ENCODE peak calls at places on chromosomes 13 and 19, in five cellular contexts. G is endothelial cell, O is NCI-H345, H is GM19239, Y is T1000. C is an unnamed sample.

GRCh38 chr13:84362777-84363176 is 480.5 kb upstream of the SLITRK1 start:
- DNase-seq in Y (no peak), G (no peak), H (no peak), O (no peak), C (no peak)

GRCh38 chr13:103299079-103299478 is 232.9 kb upstream of the SLC10A2 start:
- DNase-seq in O (no peak), G (no peak), Y (no peak), H (no peak), C (no peak)

GRCh38 chr13:83449666-83450395 is 432.4 kb downstream of the SLITRK1 start:
- DNase-seq in G (no peak), H (no peak), Y (no peak), O (no peak), C (peak)

GRCh38 chr13:40433577-40433976 is 232.9 kb downstream of the FOXO1 start:
- DNase-seq in Y (no peak), H (no peak), O (no peak), G (no peak), C (no peak)

GRCh38 chr13:113907637-113908617 is 44.1 kb upstream of the GAS6 start:
- DNase-seq in Y (peak), O (peak), H (no peak), G (no peak), C (no peak)

GRCh38 chr19:15680923-15681322 is 8.0 kb downstream of the CYP4F12 start:
- DNase-seq in Y (no peak), H (no peak), G (no peak), O (no peak), C (no peak)

GRCh38 chr13:98606296-98606695 is 29.4 kb upstream of the STK24 start:
- DNase-seq in O (no peak), G (no peak), Y (no peak), H (no peak), C (no peak)

GRCh38 chr13:41827507-41828213 is 133.2 kb downstream of the VWA8 start:
- DNase-seq in H (no peak), Y (no peak), G (no peak), O (no peak), C (no peak)

GRCh38 chr13:41554626-41555386 is 97.5 kb downstream of the RGCC start:
- DNase-seq in O (no peak), H (peak), G (no peak), Y (no peak), C (no peak)

GRCh38 chr19:45779231-45780145 is 2.8 kb downstream of the DMPK start:
- DNase-seq in H (peak), Y (peak), G (peak), O (peak), C (peak)

GRCh38 chr19:6590458-6591319 is at the start of gene CD70:
- DNase-seq in O (no peak), Y (no peak), G (peak), H (no peak), C (peak)

GRCh38 chr13:109707044-109707794 is 79.2 kb downstream of the IRS2 start:
- DNase-seq in H (no peak), G (no peak), Y (no peak), O (peak), C (no peak)

GRCh38 chr13:71079638-71080037 is 787.4 kb downstream of the DACH1 start:
- DNase-seq in G (no peak), Y (no peak), O (no peak), H (no peak), C (no peak)

GRCh38 chr13:47004552-47004951 is 107.7 kb upstream of the HTR2A start:
- DNase-seq in G (no peak), O (no peak), Y (no peak), H (no peak), C (no peak)

GRCh38 chr19:46963093-46963734 is 56.4 kb upstream of the NPAS1 start:
- DNase-seq in H (no peak), G (no peak), O (no peak), Y (peak), C (no peak)

GRCh38 chr19:56066152-56067023 is 54.7 kb downstream of the ZNF787 start:
- DNase-seq in O (peak), Y (no peak), G (peak), H (no peak), C (peak)

GRCh38 chr19:12841094-12841493 is 2.8 kb downstream of the MAST1 start:
- DNase-seq in G (peak), Y (peak), O (no peak), H (no peak), C (peak)

GRCh38 chr19:16888629-16889371 is at the start of gene F2RL3:
- DNase-seq in Y (no peak), G (peak), H (peak), O (no peak), C (peak)

GRCh38 chr19:42552086-42553065 is 24.1 kb upstream of the CEACAM1 start:
- DNase-seq in Y (no peak), H (no peak), G (no peak), O (no peak), C (no peak)

GRCh38 chr19:17473041-17473440 is 2.7 kb downstream of the SLC27A1 start:
- DNase-seq in O (no peak), H (no peak), G (no peak), Y (no peak), C (no peak)

GRCh38 chr13:77386880-77387606 is 60.1 kb upstream of the MYCBP2 start:
- DNase-seq in Y (peak), O (no peak), H (no peak), G (no peak), C (no peak)

GRCh38 chr19:58367698-58368454 is 5.3 kb upstream of the ZNF497 start:
- DNase-seq in H (no peak), G (no peak), Y (no peak), O (no peak), C (no peak)

GRCh38 chr13:98445340-98446233 is 131.3 kb downstream of the STK24 start:
- DNase-seq in Y (peak), O (peak), G (peak), H (peak), C (peak)

GRCh38 chr19:41324921-41325639 is 15.1 kb downstream of the CCDC97 start:
- DNase-seq in H (no peak), G (peak), Y (peak), O (no peak), C (no peak)

GRCh38 chr13:111202745-111203144 is 87.6 kb downstream of the ARHGEF7 start:
- DNase-seq in O (no peak), H (peak), G (no peak), Y (no peak), C (no peak)

GRCh38 chr19:39045506-39045905 is 13.2 kb upstream of the FBXO27 start:
- DNase-seq in Y (no peak), H (no peak), O (no peak), G (no peak), C (no peak)

GRCh38 chr19:48918801-48919247 is 14.7 kb upstream of the DHDH start:
- DNase-seq in G (peak), H (no peak), Y (no peak), O (no peak), C (peak)

GRCh38 chr13:38667526-38668094 is 19.3 kb upstream of the FREM2 start:
- DNase-seq in G (no peak), O (no peak), Y (no peak), H (no peak), C (no peak)

GRCh38 chr19:2087621-2088100 is 8.5 kb downstream of the MOB3A start:
- DNase-seq in H (no peak), G (no peak), O (no peak), Y (no peak), C (no peak)